ENCODE peak calls at places on chromosomes 11 and 22, in seven cellular contexts. One of them, this sample, is unnamed.

GRCh38 chr11:1149545-1149944 is 8.2 kb upstream of the MUC5AC start:
- DNase-seq in kidney tubule cell: no peak
- DNase-seq in T47D: no peak
- DNase-seq in stimulated activated CD8-positive, alpha-beta memory T cell treated with anti-CD3 and anti-CD28 coated beads, Interleukin-15, amount 100 ng/mL, for 4 hours: no peak
- DNase-seq in NCI-H2081: no peak
- DNase-seq in H9: no peak
- DNase-seq in fibroblast of gingiva: no peak
- DNase-seq in this sample: no peak

GRCh38 chr11:37320921-37321320 is 722.9 kb upstream of the RAG2 start:
- DNase-seq in H9: no peak
- DNase-seq in NCI-H2081: no peak
- DNase-seq in fibroblast of gingiva: no peak
- DNase-seq in stimulated activated CD8-positive, alpha-beta memory T cell treated with anti-CD3 and anti-CD28 coated beads, Interleukin-15, amount 100 ng/mL, for 4 hours: no peak
- DNase-seq in kidney tubule cell: peak
- DNase-seq in T47D: peak
- DNase-seq in this sample: no peak

GRCh38 chr11:121067026-121067425 is 34.0 kb upstream of the TECTA start:
- DNase-seq in stimulated activated CD8-positive, alpha-beta memory T cell treated with anti-CD3 and anti-CD28 coated beads, Interleukin-15, amount 100 ng/mL, for 4 hours: no peak
- DNase-seq in H9: no peak
- DNase-seq in NCI-H2081: no peak
- DNase-seq in kidney tubule cell: no peak
- DNase-seq in fibroblast of gingiva: peak
- DNase-seq in T47D: no peak
- DNase-seq in this sample: no peak

GRCh38 chr11:68040121-68040956 is 1.5 kb downstream of the TCIRG1 start:
- DNase-seq in NCI-H2081: no peak
- DNase-seq in fibroblast of gingiva: peak
- DNase-seq in stimulated activated CD8-positive, alpha-beta memory T cell treated with anti-CD3 and anti-CD28 coated beads, Interleukin-15, amount 100 ng/mL, for 4 hours: no peak
- DNase-seq in T47D: peak
- DNase-seq in H9: peak
- DNase-seq in kidney tubule cell: peak
- DNase-seq in this sample: peak

GRCh38 chr11:65183201-65183891 is 1.6 kb downstream of the CAPN1 start:
- DNase-seq in stimulated activated CD8-positive, alpha-beta memory T cell treated with anti-CD3 and anti-CD28 coated beads, Interleukin-15, amount 100 ng/mL, for 4 hours: no peak
- DNase-seq in kidney tubule cell: peak
- DNase-seq in NCI-H2081: no peak
- DNase-seq in fibroblast of gingiva: no peak
- DNase-seq in T47D: peak
- DNase-seq in H9: peak
- DNase-seq in this sample: no peak

GRCh38 chr11:107017433-107018227 is 646 bp downstream of the GUCY1A2 start:
- DNase-seq in fibroblast of gingiva: no peak
- DNase-seq in NCI-H2081: peak
- DNase-seq in T47D: peak
- DNase-seq in stimulated activated CD8-positive, alpha-beta memory T cell treated with anti-CD3 and anti-CD28 coated beads, Interleukin-15, amount 100 ng/mL, for 4 hours: no peak
- DNase-seq in kidney tubule cell: peak
- DNase-seq in H9: peak
- DNase-seq in this sample: peak

GRCh38 chr11:1335811-1336761 is 26.7 kb upstream of the TOLLIP start:
- DNase-seq in kidney tubule cell: peak
- DNase-seq in fibroblast of gingiva: peak
- DNase-seq in H9: peak
- DNase-seq in stimulated activated CD8-positive, alpha-beta memory T cell treated with anti-CD3 and anti-CD28 coated beads, Interleukin-15, amount 100 ng/mL, for 4 hours: peak
- DNase-seq in T47D: peak
- DNase-seq in NCI-H2081: peak
- DNase-seq in this sample: peak

GRCh38 chr11:121042296-121042695 is 18.4 kb downstream of the TBCEL start:
- DNase-seq in kidney tubule cell: no peak
- DNase-seq in H9: no peak
- DNase-seq in NCI-H2081: no peak
- DNase-seq in T47D: no peak
- DNase-seq in fibroblast of gingiva: no peak
- DNase-seq in stimulated activated CD8-positive, alpha-beta memory T cell treated with anti-CD3 and anti-CD28 coated beads, Interleukin-15, amount 100 ng/mL, for 4 hours: no peak
- DNase-seq in this sample: no peak

GRCh38 chr11:134001596-134001995 is 44.8 kb upstream of the IGSF9B start:
- DNase-seq in stimulated activated CD8-positive, alpha-beta memory T cell treated with anti-CD3 and anti-CD28 coated beads, Interleukin-15, amount 100 ng/mL, for 4 hours: no peak
- DNase-seq in T47D: no peak
- DNase-seq in H9: no peak
- DNase-seq in NCI-H2081: no peak
- DNase-seq in fibroblast of gingiva: no peak
- DNase-seq in kidney tubule cell: no peak
- DNase-seq in this sample: no peak

GRCh38 chr11:126585388-126586302 is 230.2 kb downstream of the ST3GAL4 start:
- DNase-seq in stimulated activated CD8-positive, alpha-beta memory T cell treated with anti-CD3 and anti-CD28 coated beads, Interleukin-15, amount 100 ng/mL, for 4 hours: no peak
- DNase-seq in NCI-H2081: peak
- DNase-seq in H9: peak
- DNase-seq in fibroblast of gingiva: peak
- DNase-seq in T47D: peak
- DNase-seq in kidney tubule cell: peak
- DNase-seq in this sample: peak

GRCh38 chr11:79610678-79611077 is 169.8 kb upstream of the TENM4 start:
- DNase-seq in stimulated activated CD8-positive, alpha-beta memory T cell treated with anti-CD3 and anti-CD28 coated beads, Interleukin-15, amount 100 ng/mL, for 4 hours: no peak
- DNase-seq in H9: peak
- DNase-seq in T47D: no peak
- DNase-seq in NCI-H2081: no peak
- DNase-seq in kidney tubule cell: no peak
- DNase-seq in fibroblast of gingiva: no peak
- DNase-seq in this sample: no peak

GRCh38 chr11:250740-251299 is 14.0 kb downstream of the PSMD13 start:
- DNase-seq in H9: peak
- DNase-seq in stimulated activated CD8-positive, alpha-beta memory T cell treated with anti-CD3 and anti-CD28 coated beads, Interleukin-15, amount 100 ng/mL, for 4 hours: peak
- DNase-seq in NCI-H2081: peak
- DNase-seq in fibroblast of gingiva: peak
- DNase-seq in T47D: peak
- DNase-seq in kidney tubule cell: peak
- DNase-seq in this sample: peak

GRCh38 chr11:72321381-72321996 is 77.5 kb upstream of the PHOX2A start:
- DNase-seq in stimulated activated CD8-positive, alpha-beta memory T cell treated with anti-CD3 and anti-CD28 coated beads, Interleukin-15, amount 100 ng/mL, for 4 hours: no peak
- DNase-seq in H9: no peak
- DNase-seq in kidney tubule cell: peak
- DNase-seq in NCI-H2081: no peak
- DNase-seq in T47D: no peak
- DNase-seq in fibroblast of gingiva: no peak
- DNase-seq in this sample: no peak

GRCh38 chr11:57567512-57568329 is at the start of gene UBE2L6:
- DNase-seq in fibroblast of gingiva: peak
- DNase-seq in H9: peak
- DNase-seq in stimulated activated CD8-positive, alpha-beta memory T cell treated with anti-CD3 and anti-CD28 coated beads, Interleukin-15, amount 100 ng/mL, for 4 hours: peak
- DNase-seq in NCI-H2081: peak
- DNase-seq in T47D: peak
- DNase-seq in kidney tubule cell: peak
- DNase-seq in this sample: peak

GRCh38 chr22:36764641-36765040 is 11.3 kb downstream of the IFT27 start:
- DNase-seq in H9: peak
- DNase-seq in NCI-H2081: no peak
- DNase-seq in kidney tubule cell: no peak
- DNase-seq in T47D: no peak
- DNase-seq in fibroblast of gingiva: no peak
- DNase-seq in stimulated activated CD8-positive, alpha-beta memory T cell treated with anti-CD3 and anti-CD28 coated beads, Interleukin-15, amount 100 ng/mL, for 4 hours: no peak
- DNase-seq in this sample: no peak

GRCh38 chr22:36510966-36511881 is 4.4 kb upstream of the FOXRED2 start:
- DNase-seq in T47D: peak
- DNase-seq in kidney tubule cell: peak
- DNase-seq in H9: peak
- DNase-seq in NCI-H2081: no peak
- DNase-seq in fibroblast of gingiva: peak
- DNase-seq in stimulated activated CD8-positive, alpha-beta memory T cell treated with anti-CD3 and anti-CD28 coated beads, Interleukin-15, amount 100 ng/mL, for 4 hours: no peak
- DNase-seq in this sample: peak

This sample was measured in NCI-H82.